ENCODE peak calls at places on chromosomes 3 and 15, in eight cellular contexts. One of them, this sample, is unnamed.

GRCh38 chr3:71066849-71067261 is 516.7 kb downstream of the FOXP1 start:
- DNase-seq in sigmoid colon: no peak
- DNase-seq in gastrocnemius medialis: no peak
- DNase-seq in body of pancreas: no peak
- DNase-seq in heart left ventricle: no peak
- DNase-seq in HCT116: no peak
- DNase-seq in IMR-90: peak; percentile 65
- DNase-seq in esophagus squamous epithelium: no peak
- DNase-seq in this sample: no peak

GRCh38 chr15:96362759-96363678 is 32.5 kb downstream of the NR2F2 start:
- DNase-seq in sigmoid colon: no peak
- DNase-seq in gastrocnemius medialis: no peak
- DNase-seq in body of pancreas: no peak
- DNase-seq in heart left ventricle: no peak
- DNase-seq in HCT116: no peak
- DNase-seq in IMR-90: no peak
- DNase-seq in esophagus squamous epithelium: no peak
- DNase-seq in this sample: no peak

GRCh38 chr3:159783780-159784747 is 204.6 kb upstream of the IL12A start:
- DNase-seq in sigmoid colon: no peak
- DNase-seq in gastrocnemius medialis: no peak
- DNase-seq in body of pancreas: no peak
- DNase-seq in heart left ventricle: no peak
- DNase-seq in HCT116: no peak
- DNase-seq in IMR-90: no peak
- DNase-seq in esophagus squamous epithelium: no peak
- DNase-seq in this sample: no peak

GRCh38 chr3:157134620-157135191 is 25.2 kb downstream of the CCNL1 start:
- DNase-seq in sigmoid colon: no peak
- DNase-seq in gastrocnemius medialis: peak; percentile 81
- DNase-seq in body of pancreas: peak; percentile 88
- DNase-seq in heart left ventricle: no peak
- DNase-seq in HCT116: no peak
- DNase-seq in IMR-90: no peak
- DNase-seq in esophagus squamous epithelium: no peak
- DNase-seq in this sample: no peak

GRCh38 chr15:90233701-90234518 is at the start of the genes CIB1 and GDPGP1:
- DNase-seq in sigmoid colon: peak; percentile 99
- DNase-seq in gastrocnemius medialis: peak; percentile 96
- DNase-seq in body of pancreas: peak; percentile 99
- DNase-seq in heart left ventricle: peak; percentile 98
- DNase-seq in HCT116: peak; percentile 92
- DNase-seq in IMR-90: peak; percentile 95
- DNase-seq in esophagus squamous epithelium: peak; percentile 85
- DNase-seq in this sample: peak; percentile 94

GRCh38 chr3:15440891-15441290 is 13.5 kb downstream of the EAF1 start:
- DNase-seq in sigmoid colon: no peak
- DNase-seq in gastrocnemius medialis: no peak
- DNase-seq in body of pancreas: no peak
- DNase-seq in heart left ventricle: no peak
- DNase-seq in HCT116: no peak
- DNase-seq in IMR-90: no peak
- DNase-seq in esophagus squamous epithelium: no peak
- DNase-seq in this sample: peak; percentile 34

GRCh38 chr3:121719423-121719822 is 30.1 kb downstream of the GOLGB1 start:
- DNase-seq in sigmoid colon: no peak
- DNase-seq in gastrocnemius medialis: no peak
- DNase-seq in body of pancreas: no peak
- DNase-seq in heart left ventricle: no peak
- DNase-seq in HCT116: no peak
- DNase-seq in IMR-90: no peak
- DNase-seq in esophagus squamous epithelium: no peak
- DNase-seq in this sample: no peak

GRCh38 chr3:193586526-193586925 is 6.5 kb upstream of the OPA1 start:
- DNase-seq in sigmoid colon: no peak
- DNase-seq in gastrocnemius medialis: no peak
- DNase-seq in body of pancreas: no peak
- DNase-seq in heart left ventricle: no peak
- DNase-seq in HCT116: no peak
- DNase-seq in IMR-90: no peak
- DNase-seq in esophagus squamous epithelium: no peak
- DNase-seq in this sample: no peak

GRCh38 chr15:80849308-80849707 is 70.1 kb downstream of the CEMIP start:
- DNase-seq in sigmoid colon: no peak
- DNase-seq in gastrocnemius medialis: peak; percentile 18
- DNase-seq in body of pancreas: no peak
- DNase-seq in heart left ventricle: no peak
- DNase-seq in HCT116: no peak
- DNase-seq in IMR-90: peak; percentile 93
- DNase-seq in esophagus squamous epithelium: no peak
- DNase-seq in this sample: no peak

GRCh38 chr3:12995389-12996180 is 77.6 kb downstream of the IQSEC1 start:
- DNase-seq in sigmoid colon: no peak
- DNase-seq in gastrocnemius medialis: no peak
- DNase-seq in body of pancreas: no peak
- DNase-seq in heart left ventricle: no peak
- DNase-seq in HCT116: no peak
- DNase-seq in IMR-90: no peak
- DNase-seq in esophagus squamous epithelium: no peak
- DNase-seq in this sample: no peak

GRCh38 chr3:129314757-129315385 is 36.2 kb downstream of the HMCES start:
- DNase-seq in sigmoid colon: peak; percentile 94
- DNase-seq in gastrocnemius medialis: peak; percentile 70
- DNase-seq in body of pancreas: peak; percentile 85
- DNase-seq in heart left ventricle: peak; percentile 92
- DNase-seq in HCT116: peak; percentile 51
- DNase-seq in IMR-90: peak; percentile 83
- DNase-seq in esophagus squamous epithelium: no peak
- DNase-seq in this sample: peak; percentile 97
- TF ChIP-seq POLR2A in sigmoid colon: no peak
- TF ChIP-seq POLR2A in gastrocnemius medialis: peak; percentile 51
- TF ChIP-seq POLR2A in body of pancreas: no peak
- TF ChIP-seq POLR2A in heart left ventricle: peak; percentile 47
- TF ChIP-seq POLR2A in HCT116: peak; percentile 50
- TF ChIP-seq POLR2A in IMR-90: no peak
- TF ChIP-seq POLR2A in esophagus squamous epithelium: no peak
- TF ChIP-seq POLR2A in this sample: no peak

GRCh38 chr3:140292154-140292553 is 357.2 kb downstream of the CLSTN2 start:
- DNase-seq in sigmoid colon: no peak
- DNase-seq in gastrocnemius medialis: no peak
- DNase-seq in body of pancreas: no peak
- DNase-seq in heart left ventricle: no peak
- DNase-seq in HCT116: no peak
- DNase-seq in IMR-90: no peak
- DNase-seq in esophagus squamous epithelium: no peak
- DNase-seq in this sample: no peak

GRCh38 chr3:140290105-140290504 is 355.1 kb downstream of the CLSTN2 start:
- DNase-seq in sigmoid colon: no peak
- DNase-seq in gastrocnemius medialis: no peak
- DNase-seq in body of pancreas: no peak
- DNase-seq in heart left ventricle: no peak
- DNase-seq in HCT116: no peak
- DNase-seq in IMR-90: no peak
- DNase-seq in esophagus squamous epithelium: no peak
- DNase-seq in this sample: no peak

GRCh38 chr3:140294058-140294457 is 359.1 kb downstream of the CLSTN2 start:
- DNase-seq in sigmoid colon: no peak
- DNase-seq in gastrocnemius medialis: no peak
- DNase-seq in body of pancreas: no peak
- DNase-seq in heart left ventricle: no peak
- DNase-seq in HCT116: no peak
- DNase-seq in IMR-90: no peak
- DNase-seq in esophagus squamous epithelium: no peak
- DNase-seq in this sample: no peak

GRCh38 chr3:140288575-140288974 is 353.6 kb downstream of the CLSTN2 start:
- DNase-seq in sigmoid colon: no peak
- DNase-seq in gastrocnemius medialis: no peak
- DNase-seq in body of pancreas: no peak
- DNase-seq in heart left ventricle: no peak
- DNase-seq in HCT116: no peak
- DNase-seq in IMR-90: no peak
- DNase-seq in esophagus squamous epithelium: no peak
- DNase-seq in this sample: no peak

GRCh38 chr3:140292684-140293083 is 357.7 kb downstream of the CLSTN2 start:
- DNase-seq in sigmoid colon: no peak
- DNase-seq in gastrocnemius medialis: no peak
- DNase-seq in body of pancreas: peak; percentile 24
- DNase-seq in heart left ventricle: no peak
- DNase-seq in HCT116: no peak
- DNase-seq in IMR-90: no peak
- DNase-seq in esophagus squamous epithelium: no peak
- DNase-seq in this sample: no peak
- H3K4me3 ChIP-seq in sigmoid colon: no peak overlapping the region
- H3K4me3 ChIP-seq in gastrocnemius medialis: no peak overlapping the region
- H3K4me3 ChIP-seq in body of pancreas: no peak overlapping the region
- H3K4me3 ChIP-seq in heart left ventricle: no peak overlapping the region
- H3K4me3 ChIP-seq in HCT116: no peak overlapping the region
- H3K4me3 ChIP-seq in IMR-90: no peak overlapping the region
- H3K4me3 ChIP-seq in esophagus squamous epithelium: no peak overlapping the region
- H3K4me3 ChIP-seq in this sample: no peak overlapping the region

DNA sequence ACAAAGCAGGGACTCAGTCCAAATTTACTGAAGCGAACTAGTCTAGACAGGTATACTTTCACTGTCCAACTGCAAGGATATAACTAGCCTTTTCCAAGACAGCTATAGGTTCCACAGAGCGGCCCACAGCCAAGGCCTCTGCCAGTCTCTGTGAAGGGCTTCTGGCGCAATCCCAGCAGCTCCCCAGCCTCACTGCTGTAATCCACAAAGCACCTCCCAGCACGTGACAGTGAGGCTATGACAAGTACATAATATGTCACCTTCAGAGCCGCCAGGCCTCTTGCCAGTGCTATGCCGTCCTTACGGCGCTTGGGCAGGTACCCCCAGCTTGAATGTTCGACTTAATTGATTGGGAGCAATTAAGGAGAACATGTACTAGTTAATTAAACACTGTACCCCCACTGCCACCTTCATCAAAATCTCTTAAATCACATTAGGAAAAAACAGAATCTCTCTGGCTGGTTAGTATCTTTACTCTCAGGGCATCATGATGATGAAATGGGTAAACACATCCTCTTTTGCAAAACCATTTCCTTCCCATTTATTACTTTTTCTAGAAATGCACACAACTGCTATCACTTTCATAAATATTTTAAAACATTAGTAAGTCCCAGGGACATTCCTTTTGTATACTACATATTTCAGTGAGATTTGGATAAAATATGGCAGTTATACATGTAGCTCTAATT is 169.9 kb downstream of the XXYLT1 start:
- DNase-seq in sigmoid colon: no peak
- DNase-seq in gastrocnemius medialis: no peak
- DNase-seq in body of pancreas: peak; percentile 56
- DNase-seq in heart left ventricle: peak; percentile 78
- DNase-seq in HCT116: no peak
- DNase-seq in IMR-90: peak; percentile 55
- DNase-seq in esophagus squamous epithelium: no peak
- DNase-seq in this sample: no peak
- TF ChIP-seq CTCF in sigmoid colon: no peak
- TF ChIP-seq CTCF in gastrocnemius medialis: no peak
- TF ChIP-seq CTCF in body of pancreas: no peak
- TF ChIP-seq CTCF in heart left ventricle: no peak
- TF ChIP-seq CTCF in HCT116: no peak
- TF ChIP-seq CTCF in IMR-90: no peak
- TF ChIP-seq CTCF in esophagus squamous epithelium: no peak
- TF ChIP-seq CTCF in this sample: no peak

DNA sequence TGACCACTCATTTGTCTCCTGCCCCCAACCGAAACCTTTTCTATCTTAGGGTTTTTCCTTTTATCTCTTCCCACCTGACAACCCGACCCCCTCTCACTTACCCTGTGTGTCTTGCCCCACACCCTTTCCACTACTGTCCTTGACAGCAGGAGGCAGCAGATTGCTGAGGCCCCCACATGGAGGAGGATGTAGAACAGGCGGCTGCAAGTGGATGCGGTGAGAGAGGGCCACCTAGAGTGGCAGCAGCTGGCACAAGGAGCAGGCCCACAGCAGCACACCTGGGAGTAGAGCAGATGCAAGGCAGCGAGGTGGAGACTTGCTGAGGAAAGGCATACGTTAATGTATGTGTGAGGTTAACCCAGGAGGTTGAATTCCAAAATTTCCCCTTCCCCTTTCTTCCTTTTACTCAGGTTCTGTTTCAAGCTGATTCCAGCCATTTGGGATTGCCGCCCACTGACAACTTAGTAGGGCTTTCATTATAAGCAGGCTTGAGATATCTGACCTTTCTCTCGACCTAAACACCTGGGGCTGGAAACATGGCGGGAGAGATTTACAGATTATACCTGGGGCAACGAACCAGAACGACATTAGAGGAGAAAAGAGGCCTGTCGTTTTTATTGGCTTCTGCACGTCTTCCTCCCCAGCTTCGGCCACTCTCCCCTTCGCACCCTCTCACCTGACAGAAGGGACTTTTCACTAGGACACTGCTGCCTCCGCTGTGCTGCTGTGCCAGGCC is 643 bp downstream of the SERINC4 start:
- DNase-seq in sigmoid colon: no peak
- DNase-seq in gastrocnemius medialis: no peak
- DNase-seq in body of pancreas: peak; percentile 17
- DNase-seq in heart left ventricle: no peak
- DNase-seq in HCT116: no peak
- DNase-seq in IMR-90: no peak
- DNase-seq in esophagus squamous epithelium: no peak
- DNase-seq in this sample: no peak
- TF ChIP-seq POLR2A in sigmoid colon: no peak
- TF ChIP-seq POLR2A in gastrocnemius medialis: no peak
- TF ChIP-seq POLR2A in body of pancreas: no peak
- TF ChIP-seq POLR2A in heart left ventricle: no peak
- TF ChIP-seq POLR2A in HCT116: no peak
- TF ChIP-seq POLR2A in IMR-90: no peak
- TF ChIP-seq POLR2A in esophagus squamous epithelium: no peak
- TF ChIP-seq POLR2A in this sample: no peak

DNA sequence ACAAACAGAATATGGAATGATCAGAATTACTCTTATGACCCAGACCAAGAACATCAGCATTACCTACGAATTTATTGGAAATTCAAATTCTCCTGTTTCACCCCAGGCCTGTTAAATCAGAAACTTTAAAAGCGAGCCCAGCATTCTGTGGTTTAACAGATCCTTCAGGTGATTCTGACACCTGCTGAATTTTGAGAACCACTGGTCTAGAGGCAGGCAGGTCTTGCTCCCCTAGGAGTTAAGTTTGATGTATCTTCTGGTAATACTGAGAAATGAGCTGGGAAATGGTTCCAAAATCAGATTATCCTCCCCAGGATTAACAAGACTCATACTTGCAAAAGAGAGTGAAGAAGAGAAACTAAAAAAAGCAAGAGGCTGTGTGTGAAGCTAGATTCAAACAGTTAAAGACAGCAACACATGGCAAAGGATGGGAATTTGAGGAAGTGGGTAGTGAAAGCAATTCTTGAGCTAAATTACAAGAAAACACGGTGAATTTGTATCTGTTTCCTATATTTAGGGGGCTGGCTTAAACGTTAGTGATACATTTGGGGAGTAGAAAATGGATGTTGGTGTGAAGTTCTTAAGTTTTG is 66.0 kb downstream of the FLNB start:
- DNase-seq in sigmoid colon: no peak
- DNase-seq in gastrocnemius medialis: no peak
- DNase-seq in body of pancreas: no peak
- DNase-seq in heart left ventricle: no peak
- DNase-seq in HCT116: no peak
- DNase-seq in IMR-90: no peak
- DNase-seq in esophagus squamous epithelium: no peak
- DNase-seq in this sample: no peak
- H3K4me3 ChIP-seq in sigmoid colon: no peak overlapping the region
- H3K4me3 ChIP-seq in gastrocnemius medialis: no peak overlapping the region
- H3K4me3 ChIP-seq in body of pancreas: no peak overlapping the region
- H3K4me3 ChIP-seq in heart left ventricle: no peak overlapping the region
- H3K4me3 ChIP-seq in HCT116: no peak overlapping the region
- H3K4me3 ChIP-seq in IMR-90: no peak overlapping the region
- H3K4me3 ChIP-seq in esophagus squamous epithelium: no peak overlapping the region
- H3K4me3 ChIP-seq in this sample: no peak overlapping the region